ENCODE peak calls at places on chromosome 13, in nine cellular contexts. One of them, this sample, is unnamed.

GRCh38 chr13:31923134-31923763 is 108.3 kb upstream of the FRY start:
- DNase-seq in midbrain: no peak
- DNase-seq in NCI-H1930: no peak
- DNase-seq in PC-9: no peak
- DNase-seq in Ammon's horn: no peak
- DNase-seq in NCI-H748 treated with DMSO at 0.1 percent for 48 hours: no peak
- DNase-seq in EL: no peak
- DNase-seq in brain pericyte: no peak
- DNase-seq in NCI-H345: no peak
- DNase-seq in this sample: no peak

GRCh38 chr13:23579072-23579885 is 9.1 kb downstream of the TNFRSF19 start:
- DNase-seq in Ammon's horn: peak; percentile 87
- DNase-seq in brain pericyte: peak; percentile 43
- DNase-seq in PC-9: peak; percentile 39
- DNase-seq in NCI-H1930: peak; percentile 92
- DNase-seq in NCI-H748 treated with DMSO at 0.1 percent for 48 hours: peak; percentile 95
- DNase-seq in EL: peak; percentile 84
- DNase-seq in midbrain: peak; percentile 85
- DNase-seq in NCI-H345: peak; percentile 84
- DNase-seq in this sample: peak; percentile 96

GRCh38 chr13:33787051-33787591 is 30.8 kb upstream of the RFC3 start:
- DNase-seq in midbrain: no peak
- DNase-seq in NCI-H345: no peak
- DNase-seq in brain pericyte: no peak
- DNase-seq in Ammon's horn: no peak
- DNase-seq in PC-9: no peak
- DNase-seq in NCI-H1930: no peak
- DNase-seq in EL: peak; percentile 59
- DNase-seq in NCI-H748 treated with DMSO at 0.1 percent for 48 hours: no peak
- DNase-seq in this sample: peak; percentile 10

GRCh38 chr13:110108348-110109139 is 198.4 kb downstream of the COL4A1 start:
- DNase-seq in midbrain: peak; percentile 83
- DNase-seq in NCI-H345: peak; percentile 77
- DNase-seq in brain pericyte: peak; percentile 50
- DNase-seq in EL: peak; percentile 84
- DNase-seq in NCI-H1930: peak; percentile 62
- DNase-seq in PC-9: peak; percentile 88
- DNase-seq in NCI-H748 treated with DMSO at 0.1 percent for 48 hours: peak; percentile 70
- DNase-seq in Ammon's horn: peak; percentile 91
- DNase-seq in this sample: peak; percentile 6

GRCh38 chr13:86020350-86021002 is 221.3 kb upstream of the SLITRK6 start:
- DNase-seq in midbrain: no peak
- DNase-seq in PC-9: no peak
- DNase-seq in NCI-H345: peak; percentile 28
- DNase-seq in NCI-H1930: no peak
- DNase-seq in NCI-H748 treated with DMSO at 0.1 percent for 48 hours: peak; percentile 39
- DNase-seq in Ammon's horn: no peak
- DNase-seq in brain pericyte: peak; percentile 42
- DNase-seq in EL: no peak
- DNase-seq in this sample: no peak

GRCh38 chr13:74710006-74710405 is 575.8 kb upstream of the KLF12 start:
- DNase-seq in NCI-H345: no peak
- DNase-seq in midbrain: no peak
- DNase-seq in NCI-H748 treated with DMSO at 0.1 percent for 48 hours: no peak
- DNase-seq in brain pericyte: no peak
- DNase-seq in Ammon's horn: no peak
- DNase-seq in EL: peak; percentile 22
- DNase-seq in PC-9: no peak
- DNase-seq in NCI-H1930: no peak
- DNase-seq in this sample: no peak

GRCh38 chr13:27792393-27793218 is at the start of gene GSX1:
- DNase-seq in NCI-H1930: no peak
- DNase-seq in NCI-H748 treated with DMSO at 0.1 percent for 48 hours: peak; percentile 69
- DNase-seq in Ammon's horn: peak; percentile 59
- DNase-seq in brain pericyte: peak; percentile 25
- DNase-seq in EL: peak; percentile 55
- DNase-seq in midbrain: peak; percentile 43
- DNase-seq in NCI-H345: peak; percentile 10
- DNase-seq in PC-9: no peak
- DNase-seq in this sample: peak; percentile 65

GRCh38 chr13:37097008-37097579 is 8.4 kb downstream of the CSNK1A1L start:
- DNase-seq in midbrain: no peak
- DNase-seq in NCI-H345: no peak
- DNase-seq in NCI-H748 treated with DMSO at 0.1 percent for 48 hours: no peak
- DNase-seq in brain pericyte: no peak
- DNase-seq in PC-9: no peak
- DNase-seq in EL: peak; percentile 29
- DNase-seq in Ammon's horn: no peak
- DNase-seq in NCI-H1930: no peak
- DNase-seq in this sample: no peak

GRCh38 chr13:92807343-92807742 is 419.3 kb upstream of the GPC6 start:
- DNase-seq in Ammon's horn: no peak
- DNase-seq in NCI-H748 treated with DMSO at 0.1 percent for 48 hours: no peak
- DNase-seq in PC-9: no peak
- DNase-seq in EL: peak; percentile 21
- DNase-seq in midbrain: no peak
- DNase-seq in NCI-H345: no peak
- DNase-seq in brain pericyte: no peak
- DNase-seq in NCI-H1930: no peak
- DNase-seq in this sample: no peak

GRCh38 chr13:75876371-75877050 is 240.4 kb downstream of the LMO7 start:
- DNase-seq in NCI-H1930: peak; percentile 23
- DNase-seq in Ammon's horn: peak; percentile 84
- DNase-seq in NCI-H748 treated with DMSO at 0.1 percent for 48 hours: peak; percentile 73
- DNase-seq in EL: peak; percentile 66
- DNase-seq in midbrain: peak; percentile 72
- DNase-seq in NCI-H345: peak; percentile 70
- DNase-seq in PC-9: peak; percentile 48
- DNase-seq in brain pericyte: peak; percentile 25
- DNase-seq in this sample: peak; percentile 74

GRCh38 chr13:32829676-32830091 is 186.5 kb upstream of the KL start:
- DNase-seq in brain pericyte: peak; percentile 47
- DNase-seq in NCI-H1930: no peak
- DNase-seq in midbrain: no peak
- DNase-seq in EL: peak; percentile 88
- DNase-seq in Ammon's horn: no peak
- DNase-seq in PC-9: peak; percentile 97
- DNase-seq in NCI-H345: no peak
- DNase-seq in NCI-H748 treated with DMSO at 0.1 percent for 48 hours: no peak
- DNase-seq in this sample: no peak

GRCh38 chr13:78177306-78177705 is 258.7 kb upstream of the EDNRB start:
- DNase-seq in NCI-H1930: no peak
- DNase-seq in Ammon's horn: no peak
- DNase-seq in NCI-H748 treated with DMSO at 0.1 percent for 48 hours: no peak
- DNase-seq in EL: no peak
- DNase-seq in NCI-H345: no peak
- DNase-seq in midbrain: no peak
- DNase-seq in brain pericyte: no peak
- DNase-seq in PC-9: no peak
- DNase-seq in this sample: no peak

GRCh38 chr13:42007844-42008243 is 40.6 kb upstream of the DGKH start:
- DNase-seq in brain pericyte: no peak
- DNase-seq in NCI-H1930: no peak
- DNase-seq in EL: peak; percentile 39
- DNase-seq in PC-9: peak; percentile 53
- DNase-seq in NCI-H345: no peak
- DNase-seq in NCI-H748 treated with DMSO at 0.1 percent for 48 hours: no peak
- DNase-seq in Ammon's horn: no peak
- DNase-seq in midbrain: no peak
- DNase-seq in this sample: no peak

GRCh38 chr13:113437408-113438010 is 15.8 kb downstream of the ADPRHL1 start:
- DNase-seq in NCI-H1930: no peak
- DNase-seq in NCI-H748 treated with DMSO at 0.1 percent for 48 hours: no peak
- DNase-seq in EL: peak; percentile 12
- DNase-seq in brain pericyte: no peak
- DNase-seq in NCI-H345: no peak
- DNase-seq in midbrain: no peak
- DNase-seq in PC-9: no peak
- DNase-seq in Ammon's horn: no peak
- DNase-seq in this sample: no peak

GRCh38 chr13:73064991-73065390 is 6.2 kb downstream of the KLF5 start:
- DNase-seq in NCI-H345: peak; percentile 9
- DNase-seq in brain pericyte: no peak
- DNase-seq in PC-9: peak; percentile 62
- DNase-seq in NCI-H1930: no peak
- DNase-seq in midbrain: no peak
- DNase-seq in Ammon's horn: no peak
- DNase-seq in EL: no peak
- DNase-seq in NCI-H748 treated with DMSO at 0.1 percent for 48 hours: no peak
- DNase-seq in this sample: no peak

GRCh38 chr13:48626726-48627451 is 26.8 kb upstream of the CYSLTR2 start:
- DNase-seq in PC-9: no peak
- DNase-seq in EL: no peak
- DNase-seq in brain pericyte: no peak
- DNase-seq in midbrain: no peak
- DNase-seq in NCI-H345: no peak
- DNase-seq in Ammon's horn: no peak
- DNase-seq in NCI-H748 treated with DMSO at 0.1 percent for 48 hours: no peak
- DNase-seq in NCI-H1930: no peak
- DNase-seq in this sample: no peak

GRCh38 chr13:81610613-81611012 is 1269.7 kb upstream of the SPRY2 start:
- DNase-seq in midbrain: no peak
- DNase-seq in Ammon's horn: no peak
- DNase-seq in NCI-H748 treated with DMSO at 0.1 percent for 48 hours: no peak
- DNase-seq in EL: no peak
- DNase-seq in NCI-H1930: no peak
- DNase-seq in PC-9: no peak
- DNase-seq in NCI-H345: no peak
- DNase-seq in brain pericyte: no peak
- DNase-seq in this sample: no peak

GRCh38 chr13:107291875-107292274 is 723.9 kb upstream of the ARGLU1 start:
- DNase-seq in Ammon's horn: no peak
- DNase-seq in NCI-H748 treated with DMSO at 0.1 percent for 48 hours: no peak
- DNase-seq in NCI-H1930: no peak
- DNase-seq in PC-9: no peak
- DNase-seq in NCI-H345: no peak
- DNase-seq in midbrain: no peak
- DNase-seq in EL: no peak
- DNase-seq in brain pericyte: no peak
- DNase-seq in this sample: no peak

GRCh38 chr13:36880961-36881360 is 39.1 kb downstream of the SMAD9 start:
- DNase-seq in NCI-H1930: no peak
- DNase-seq in brain pericyte: no peak
- DNase-seq in NCI-H748 treated with DMSO at 0.1 percent for 48 hours: no peak
- DNase-seq in PC-9: no peak
- DNase-seq in NCI-H345: no peak
- DNase-seq in Ammon's horn: no peak
- DNase-seq in midbrain: no peak
- DNase-seq in EL: no peak
- DNase-seq in this sample: no peak

GRCh38 chr13:31898383-31899071 is 133.0 kb upstream of the FRY start:
- DNase-seq in EL: no peak
- DNase-seq in midbrain: no peak
- DNase-seq in brain pericyte: no peak
- DNase-seq in Ammon's horn: no peak
- DNase-seq in NCI-H748 treated with DMSO at 0.1 percent for 48 hours: no peak
- DNase-seq in NCI-H1930: no peak
- DNase-seq in NCI-H345: no peak
- DNase-seq in PC-9: no peak
- DNase-seq in this sample: no peak

GRCh38 chr13:20828540-20829364 is 55.0 kb upstream of the EEF1AKMT1 start:
- DNase-seq in brain pericyte: no peak
- DNase-seq in PC-9: no peak
- DNase-seq in NCI-H345: peak; percentile 31
- DNase-seq in EL: peak; percentile 71
- DNase-seq in midbrain: peak; percentile 53
- DNase-seq in NCI-H748 treated with DMSO at 0.1 percent for 48 hours: peak; percentile 50
- DNase-seq in Ammon's horn: peak; percentile 65
- DNase-seq in NCI-H1930: no peak
- DNase-seq in this sample: peak; percentile 66

GRCh38 chr13:55069746-55070145 is 2041.1 kb downstream of the OLFM4 start:
- DNase-seq in NCI-H345: no peak
- DNase-seq in NCI-H1930: no peak
- DNase-seq in brain pericyte: no peak
- DNase-seq in PC-9: no peak
- DNase-seq in midbrain: no peak
- DNase-seq in EL: no peak
- DNase-seq in Ammon's horn: no peak
- DNase-seq in NCI-H748 treated with DMSO at 0.1 percent for 48 hours: no peak
- DNase-seq in this sample: no peak

GRCh38 chr13:31556376-31556775 is 182.9 kb upstream of the RXFP2 start:
- DNase-seq in brain pericyte: no peak
- DNase-seq in NCI-H748 treated with DMSO at 0.1 percent for 48 hours: no peak
- DNase-seq in midbrain: no peak
- DNase-seq in NCI-H1930: no peak
- DNase-seq in EL: peak; percentile 88
- DNase-seq in PC-9: no peak
- DNase-seq in NCI-H345: no peak
- DNase-seq in Ammon's horn: no peak
- DNase-seq in this sample: no peak

GRCh38 chr13:99425485-99426341 is 75.6 kb upstream of the TM9SF2 start:
- DNase-seq in EL: no peak
- DNase-seq in brain pericyte: no peak
- DNase-seq in Ammon's horn: no peak
- DNase-seq in PC-9: no peak
- DNase-seq in NCI-H345: no peak
- DNase-seq in NCI-H748 treated with DMSO at 0.1 percent for 48 hours: no peak
- DNase-seq in midbrain: peak; percentile 6
- DNase-seq in NCI-H1930: no peak
- DNase-seq in this sample: no peak

GRCh38 chr13:65966991-65967451 is 1263.1 kb downstream of the PCDH9 start:
- DNase-seq in NCI-H748 treated with DMSO at 0.1 percent for 48 hours: no peak
- DNase-seq in EL: peak; percentile 57
- DNase-seq in midbrain: no peak
- DNase-seq in Ammon's horn: peak; percentile 5
- DNase-seq in NCI-H345: no peak
- DNase-seq in PC-9: no peak
- DNase-seq in brain pericyte: no peak
- DNase-seq in NCI-H1930: no peak
- DNase-seq in this sample: peak; percentile 8

GRCh38 chr13:80962173-80962572 is 621.2 kb upstream of the SPRY2 start:
- DNase-seq in midbrain: no peak
- DNase-seq in EL: no peak
- DNase-seq in NCI-H1930: no peak
- DNase-seq in PC-9: no peak
- DNase-seq in Ammon's horn: no peak
- DNase-seq in brain pericyte: no peak
- DNase-seq in NCI-H345: no peak
- DNase-seq in NCI-H748 treated with DMSO at 0.1 percent for 48 hours: no peak
- DNase-seq in this sample: no peak

GRCh38 chr13:44578064-44578394 is 1.9 kb upstream of the TSC22D1 start:
- DNase-seq in EL: no peak
- DNase-seq in NCI-H345: peak; percentile 29
- DNase-seq in NCI-H748 treated with DMSO at 0.1 percent for 48 hours: peak; percentile 47
- DNase-seq in brain pericyte: no peak
- DNase-seq in PC-9: no peak
- DNase-seq in Ammon's horn: no peak
- DNase-seq in midbrain: no peak
- DNase-seq in NCI-H1930: no peak
- DNase-seq in this sample: no peak

GRCh38 chr13:110433014-110433413 is 125.9 kb downstream of the COL4A2 start:
- DNase-seq in EL: no peak
- DNase-seq in Ammon's horn: no peak
- DNase-seq in midbrain: no peak
- DNase-seq in NCI-H1930: no peak
- DNase-seq in brain pericyte: peak; percentile 84
- DNase-seq in NCI-H345: no peak
- DNase-seq in NCI-H748 treated with DMSO at 0.1 percent for 48 hours: no peak
- DNase-seq in PC-9: peak; percentile 35
- DNase-seq in this sample: no peak

GRCh38 chr13:46126552-46127171 is 21.8 kb upstream of the CPB2 start:
- DNase-seq in NCI-H1930: peak; percentile 63
- DNase-seq in midbrain: peak; percentile 90
- DNase-seq in EL: peak; percentile 69
- DNase-seq in NCI-H345: peak; percentile 51
- DNase-seq in PC-9: peak; percentile 41
- DNase-seq in brain pericyte: peak; percentile 42
- DNase-seq in Ammon's horn: peak; percentile 91
- DNase-seq in NCI-H748 treated with DMSO at 0.1 percent for 48 hours: peak; percentile 76
- DNase-seq in this sample: peak; percentile 84

This sample was measured in erythroblast.